ENCODE peak calls at places on chromosome 14, in four cellular contexts. One of them, this sample, is unnamed.
A peak's percentile ranks its signal among the peaks of the same experiment; 100 is the strongest.

GRCh38 chr14:41167040-41167439 is 439.6 kb upstream of the LRFN5 start:
- DNase-seq in transverse colon: no peak
- DNase-seq in heart left ventricle: no peak
- DNase-seq in fibroblast of pulmonary artery: no peak
- DNase-seq in this sample: no peak

GRCh38 chr14:88553886-88554457 is 835 bp downstream of the PTPN21 start:
- DNase-seq in transverse colon: no peak
- DNase-seq in heart left ventricle: no peak
- DNase-seq in fibroblast of pulmonary artery: peak; percentile 27
- DNase-seq in this sample: no peak

GRCh38 chr14:69887740-69888657 is 8.8 kb downstream of the SMOC1 start:
- DNase-seq in transverse colon: no peak
- DNase-seq in heart left ventricle: no peak
- DNase-seq in fibroblast of pulmonary artery: peak; percentile 6
- DNase-seq in this sample: no peak

GRCh38 chr14:70045715-70046535 is 142.8 kb downstream of the SLC8A3 start:
- DNase-seq in transverse colon: peak; percentile 78
- DNase-seq in heart left ventricle: peak; percentile 37
- DNase-seq in fibroblast of pulmonary artery: peak; percentile 62
- DNase-seq in this sample: peak; percentile 4

GRCh38 chr14:104424406-104425072 is 155.0 kb upstream of the C14orf180 start:
- DNase-seq in transverse colon: no peak
- DNase-seq in heart left ventricle: no peak
- DNase-seq in fibroblast of pulmonary artery: no peak
- DNase-seq in this sample: no peak

GRCh38 chr14:71726639-71727085 is 205.6 kb upstream of the RGS6 start:
- DNase-seq in transverse colon: no peak
- DNase-seq in heart left ventricle: no peak
- DNase-seq in fibroblast of pulmonary artery: no peak
- DNase-seq in this sample: no peak

GRCh38 chr14:32468955-32469354 is 139.9 kb downstream of the AKAP6 start:
- DNase-seq in transverse colon: no peak
- DNase-seq in heart left ventricle: no peak
- DNase-seq in fibroblast of pulmonary artery: peak; percentile 89
- DNase-seq in this sample: peak; percentile 96

GRCh38 chr14:52950410-52950897 is 396 bp downstream of the FERMT2 start:
- DNase-seq in transverse colon: peak; percentile 38
- DNase-seq in heart left ventricle: peak; percentile 61
- DNase-seq in fibroblast of pulmonary artery: peak; percentile 47
- DNase-seq in this sample: no peak

GRCh38 chr14:23215421-23215820 is 22.3 kb upstream of the RNF212B start:
- DNase-seq in transverse colon: no peak
- DNase-seq in heart left ventricle: no peak
- DNase-seq in fibroblast of pulmonary artery: no peak
- DNase-seq in this sample: no peak

GRCh38 chr14:71487941-71488340 is 444.3 kb upstream of the RGS6 start:
- DNase-seq in transverse colon: no peak
- DNase-seq in heart left ventricle: no peak
- DNase-seq in fibroblast of pulmonary artery: no peak
- DNase-seq in this sample: no peak

GRCh38 chr14:100645986-100646314 is 58.7 kb upstream of the BEGAIN start:
- DNase-seq in transverse colon: no peak
- DNase-seq in heart left ventricle: no peak
- DNase-seq in fibroblast of pulmonary artery: no peak
- DNase-seq in this sample: no peak
- TF ChIP-seq CTCF in transverse colon: no peak
- TF ChIP-seq CTCF in heart left ventricle: no peak
- TF ChIP-seq CTCF in fibroblast of pulmonary artery: no peak
- TF ChIP-seq CTCF in this sample: no peak

GRCh38 chr14:99538275-99538674 is 57.1 kb downstream of the CCNK start:
- DNase-seq in transverse colon: no peak
- DNase-seq in heart left ventricle: no peak
- DNase-seq in fibroblast of pulmonary artery: no peak
- DNase-seq in this sample: no peak
- TF ChIP-seq CTCF in transverse colon: no peak
- TF ChIP-seq CTCF in heart left ventricle: no peak
- TF ChIP-seq CTCF in fibroblast of pulmonary artery: no peak
- TF ChIP-seq CTCF in this sample: peak; percentile 56

GRCh38 chr14:99524804-99525698 is 43.8 kb downstream of the CCNK start:
- DNase-seq in transverse colon: peak; percentile 38
- DNase-seq in heart left ventricle: no peak
- DNase-seq in fibroblast of pulmonary artery: peak; percentile 56
- DNase-seq in this sample: no peak
- TF ChIP-seq CTCF in transverse colon: peak; percentile 16
- TF ChIP-seq CTCF in heart left ventricle: peak; percentile 32
- TF ChIP-seq CTCF in fibroblast of pulmonary artery: peak; percentile 45
- TF ChIP-seq CTCF in this sample: peak; percentile 43

DNA sequence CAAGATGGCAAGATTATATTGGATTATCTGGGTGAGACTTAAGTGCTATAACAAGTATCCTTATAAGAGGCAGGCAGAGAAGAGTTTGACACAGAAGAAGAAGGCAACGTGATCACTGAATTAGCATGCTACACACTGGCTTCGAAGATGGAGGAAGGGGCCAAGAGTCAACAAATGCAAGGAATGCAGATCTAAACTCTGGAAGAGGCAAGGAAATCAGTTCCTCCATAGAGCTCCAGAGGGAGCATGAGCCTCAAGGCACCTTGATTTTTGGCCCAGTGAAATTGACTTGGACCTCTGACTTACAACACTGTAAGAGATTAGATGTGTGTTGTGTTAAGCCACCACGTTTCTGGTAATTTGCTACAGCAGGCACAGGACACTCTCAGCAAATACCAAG is 536.4 kb upstream of the SEL1L start:
- DNase-seq in transverse colon: no peak
- DNase-seq in heart left ventricle: no peak
- DNase-seq in fibroblast of pulmonary artery: no peak
- DNase-seq in this sample: no peak
- TF ChIP-seq CTCF in transverse colon: no peak
- TF ChIP-seq CTCF in heart left ventricle: no peak
- TF ChIP-seq CTCF in fibroblast of pulmonary artery: no peak
- TF ChIP-seq CTCF in this sample: no peak

GRCh38 chr14:35221462-35221861 is 70.7 kb upstream of the PSMA6 start:
- DNase-seq in transverse colon: no peak
- DNase-seq in heart left ventricle: no peak
- DNase-seq in fibroblast of pulmonary artery: no peak
- DNase-seq in this sample: no peak

GRCh38 chr14:35218963-35219362 is 73.2 kb upstream of the PSMA6 start:
- DNase-seq in transverse colon: no peak
- DNase-seq in heart left ventricle: no peak
- DNase-seq in fibroblast of pulmonary artery: no peak
- DNase-seq in this sample: no peak

GRCh38 chr14:35222324-35222723 is 69.9 kb upstream of the PSMA6 start:
- DNase-seq in transverse colon: no peak
- DNase-seq in heart left ventricle: no peak
- DNase-seq in fibroblast of pulmonary artery: no peak
- DNase-seq in this sample: no peak

GRCh38 chr14:35220920-35221319 is 71.3 kb upstream of the PSMA6 start:
- DNase-seq in transverse colon: no peak
- DNase-seq in heart left ventricle: no peak
- DNase-seq in fibroblast of pulmonary artery: no peak
- DNase-seq in this sample: no peak

GRCh38 chr14:35220027-35220676 is 72.0 kb upstream of the PSMA6 start:
- DNase-seq in transverse colon: no peak
- DNase-seq in heart left ventricle: no peak
- DNase-seq in fibroblast of pulmonary artery: no peak
- DNase-seq in this sample: no peak
- TF ChIP-seq CTCF in transverse colon: no peak
- TF ChIP-seq CTCF in heart left ventricle: no peak
- TF ChIP-seq CTCF in fibroblast of pulmonary artery: no peak
- TF ChIP-seq CTCF in this sample: no peak

DNA sequence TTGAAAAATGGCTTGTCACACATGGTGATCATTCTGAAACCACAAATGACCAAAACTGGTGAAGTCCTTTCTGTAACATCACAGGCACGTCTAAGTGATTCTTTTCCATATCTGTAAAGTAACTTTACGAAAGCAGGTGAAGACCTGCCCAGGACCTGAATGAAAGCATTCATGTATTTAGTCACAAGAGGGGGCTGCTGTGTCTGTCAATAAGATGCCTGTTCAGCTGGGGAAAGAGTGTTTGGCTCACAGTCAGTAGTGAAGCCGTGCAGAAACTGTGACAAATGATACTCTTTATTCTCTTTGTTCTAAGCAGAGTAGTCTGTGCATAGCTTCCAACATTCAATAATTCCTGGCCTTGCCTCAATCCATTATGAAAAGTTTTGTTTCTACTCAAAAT is 373.5 kb upstream of the OR4E1 start:
- DNase-seq in transverse colon: no peak
- DNase-seq in heart left ventricle: no peak
- DNase-seq in fibroblast of pulmonary artery: peak; percentile 2
- DNase-seq in this sample: no peak
- TF ChIP-seq CTCF in transverse colon: peak; percentile 8
- TF ChIP-seq CTCF in heart left ventricle: no peak
- TF ChIP-seq CTCF in fibroblast of pulmonary artery: peak; percentile 3
- TF ChIP-seq CTCF in this sample: peak; percentile 62

GRCh38 chr14:74622257-74622656 is 10.2 kb upstream of the LTBP2 start:
- DNase-seq in transverse colon: no peak
- DNase-seq in heart left ventricle: no peak
- DNase-seq in fibroblast of pulmonary artery: no peak
- DNase-seq in this sample: no peak
- TF ChIP-seq CTCF in transverse colon: no peak
- TF ChIP-seq CTCF in heart left ventricle: no peak
- TF ChIP-seq CTCF in fibroblast of pulmonary artery: no peak
- TF ChIP-seq CTCF in this sample: no peak